ENCODE peak calls at places on chromosomes 1 and 21, in ten cellular contexts. I is AG09309, T is nephron progenitor cell, H is K562, R is glutamatergic neuron, N is cardiac fibroblast, E is AG09319, Q is neural progenitor cell, F is AG10803, K is OCI-LY7. L is an unnamed sample.

GRCh38 chr1:30191154-30191702 is 532.2 kb downstream of the MATN1 start:
- DNase-seq in N (peak), F (peak), K (peak), Q (no peak), R (peak), H (peak), I (peak), T (peak), E (peak), L (peak)

GRCh38 chr21:34282223-34282622 is 81.6 kb upstream of the KCNE2 start:
- DNase-seq in N (peak), E (no peak), R (no peak), I (no peak), H (no peak), K (no peak), F (no peak), T (no peak), Q (no peak), L (peak)

GRCh38 chr1:65083263-65083896 is 64.6 kb upstream of the AK4 start:
- DNase-seq in H (peak), F (no peak), I (no peak), R (no peak), E (no peak), T (no peak), K (no peak), N (peak), Q (no peak), L (peak)

GRCh38 chr21:22855581-22855980 is 1857.4 kb downstream of the NCAM2 start:
- DNase-seq in H (no peak), N (peak), I (no peak), K (no peak), R (no peak), E (no peak), Q (no peak), T (no peak), F (no peak), L (peak)

GRCh38 chr1:153506831-153507413 is 28.9 kb downstream of the S100A6 start:
- DNase-seq in T (no peak), I (peak), Q (no peak), R (no peak), N (peak), H (no peak), F (peak), K (no peak), E (peak), L (peak)

GRCh38 chr1:1908506-1908791 is 6.6 kb upstream of the CALML6 start:
- DNase-seq in E (no peak), I (no peak), F (no peak), K (no peak), Q (no peak), R (no peak), T (no peak), H (no peak), N (no peak), L (peak)

GRCh38 chr1:207058252-207058651 is 5.2 kb downstream of the PFKFB2 start:
- DNase-seq in T (no peak), E (no peak), Q (no peak), R (no peak), N (no peak), K (no peak), F (no peak), H (no peak), I (no peak), L (no peak)

GRCh38 chr1:185813401-185813979 is 79.3 kb downstream of the HMCN1 start:
- DNase-seq in N (peak), K (peak), Q (peak), F (peak), H (peak), R (no peak), E (peak), T (no peak), I (peak), L (peak)

GRCh38 chr1:161421456-161421855 is 53.8 kb upstream of the CFAP126 start:
- DNase-seq in I (no peak), E (no peak), Q (no peak), R (no peak), K (peak), N (no peak), F (no peak), H (no peak), T (no peak), L (no peak)

GRCh38 chr1:10860682-10861081 is 64.2 kb upstream of the CASZ1 start:
- DNase-seq in N (no peak), Q (no peak), E (no peak), H (no peak), R (no peak), T (no peak), I (no peak), K (no peak), F (no peak), L (no peak)

GRCh38 chr1:43541721-43542401 is 11.2 kb downstream of the PTPRF start:
- DNase-seq in K (no peak), Q (no peak), R (no peak), H (no peak), I (no peak), E (no peak), N (no peak), F (peak), T (no peak), L (peak)

GRCh38 chr1:22691354-22691753 is 19.3 kb upstream of the EPHB2 start:
- DNase-seq in F (no peak), I (no peak), N (no peak), R (no peak), H (no peak), T (no peak), K (no peak), Q (no peak), E (no peak), L (no peak)

GRCh38 chr1:176541663-176542062 is 78.7 kb downstream of the PAPPA2 start:
- DNase-seq in T (no peak), K (no peak), R (no peak), N (no peak), F (peak), I (no peak), H (no peak), Q (no peak), E (no peak), L (peak)

GRCh38 chr1:52553372-52554266 is 727 bp upstream of the TUT4 start:
- DNase-seq in E (peak), R (peak), N (peak), H (peak), F (peak), I (peak), Q (peak), T (peak), K (peak), L (peak)

GRCh38 chr1:206895837-206896242 is 1.4 kb upstream of the IL24 start:
- DNase-seq in Q (no peak), T (no peak), H (no peak), R (no peak), E (peak), F (peak), I (peak), N (peak), K (no peak), L (peak)

GRCh38 chr1:67616394-67616985 is 68.5 kb upstream of the GADD45A start:
- DNase-seq in R (no peak), H (no peak), T (no peak), F (peak), I (no peak), K (no peak), E (no peak), Q (no peak), N (no peak), L (peak)

GRCh38 chr1:52552236-52552504 is 722 bp downstream of the TUT4 start:
- DNase-seq in E (peak), R (peak), Q (peak), T (peak), N (peak), K (peak), F (peak), I (peak), H (peak), L (peak)

GRCh38 chr1:2391034-2391384 is 345 bp downstream of the MORN1 start:
- DNase-seq in I (no peak), T (peak), K (peak), F (peak), R (no peak), E (no peak), N (peak), Q (peak), H (peak), L (peak)

GRCh38 chr1:201426395-201427310 is 5.1 kb upstream of the TNNI1 start:
- DNase-seq in N (no peak), R (peak), I (no peak), H (no peak), Q (no peak), T (no peak), E (no peak), F (no peak), K (no peak), L (no peak)

GRCh38 chr1:230169454-230170152 is 102.6 kb downstream of the GALNT2 start:
- DNase-seq in K (peak), R (no peak), T (no peak), H (no peak), N (no peak), F (no peak), I (no peak), E (no peak), Q (no peak), L (no peak)

GRCh38 chr1:91895832-91896556 is 10.0 kb upstream of the TGFBR3 start:
- DNase-seq in N (no peak), R (no peak), E (no peak), Q (no peak), K (no peak), T (no peak), H (no peak), I (no peak), F (no peak), L (no peak)

GRCh38 chr1:21574464-21575151 is 65.4 kb downstream of the ALPL start:
- DNase-seq in T (peak), F (peak), H (peak), K (no peak), Q (peak), N (peak), E (no peak), I (no peak), R (peak), L (no peak)

GRCh38 chr1:31567956-31568570 is 8.3 kb upstream of the TINAGL1 start:
- DNase-seq in K (no peak), T (no peak), H (no peak), Q (no peak), F (peak), I (no peak), R (no peak), N (peak), E (no peak), L (no peak)

GRCh38 chr21:14995695-14996490 is 68.9 kb downstream of the NRIP1 start:
- DNase-seq in R (no peak), H (no peak), F (peak), T (no peak), K (no peak), I (no peak), Q (no peak), E (no peak), N (peak), L (peak)

GRCh38 chr1:247107694-247108093 is 3.5 kb upstream of the ZNF669 start:
- DNase-seq in K (no peak), I (no peak), F (no peak), H (no peak), R (no peak), N (no peak), T (no peak), E (no peak), Q (no peak), L (no peak)

GRCh38 chr1:10694633-10695627 is 101.5 kb downstream of the CASZ1 start:
- DNase-seq in Q (peak), T (peak), K (peak), F (peak), I (no peak), N (peak), E (no peak), H (peak), R (peak), L (peak)

GRCh38 chr21:24941316-24942185 is 665.7 kb downstream of the MRPL39 start:
- DNase-seq in I (no peak), E (no peak), F (no peak), K (no peak), Q (no peak), T (no peak), N (no peak), H (no peak), R (no peak), L (peak)

GRCh38 chr1:10737651-10738050 is 58.8 kb downstream of the CASZ1 start:
- DNase-seq in K (no peak), Q (no peak), F (no peak), N (no peak), T (no peak), H (no peak), E (no peak), I (no peak), R (no peak), L (no peak)

GRCh38 chr21:23939369-23940065 is 1667.8 kb downstream of the MRPL39 start:
- DNase-seq in H (no peak), E (no peak), K (no peak), T (no peak), R (no peak), F (no peak), I (no peak), Q (no peak), N (no peak), L (no peak)

GRCh38 chr1:93609536-93609935 is 72.1 kb downstream of the BCAR3 start:
- DNase-seq in Q (no peak), T (no peak), H (no peak), K (no peak), E (no peak), R (no peak), F (no peak), N (no peak), I (no peak), L (no peak)

GRCh38 chr1:201945863-201946223 is 505 bp downstream of the LMOD1 start:
- DNase-seq in I (no peak), E (no peak), Q (no peak), K (no peak), H (no peak), R (no peak), N (no peak), T (no peak), F (no peak), L (no peak)

GRCh38 chr1:200976634-200977033 is 46.9 kb downstream of the KIF21B start:
- DNase-seq in N (no peak), K (no peak), R (no peak), I (no peak), T (no peak), H (no peak), Q (no peak), F (no peak), E (no peak), L (no peak)

GRCh38 chr1:245687636-245688535 is 533.1 kb downstream of the KIF26B start:
- DNase-seq in Q (peak), R (peak), H (no peak), T (peak), I (no peak), N (no peak), K (no peak), F (no peak), E (no peak), L (no peak)

DNA sequence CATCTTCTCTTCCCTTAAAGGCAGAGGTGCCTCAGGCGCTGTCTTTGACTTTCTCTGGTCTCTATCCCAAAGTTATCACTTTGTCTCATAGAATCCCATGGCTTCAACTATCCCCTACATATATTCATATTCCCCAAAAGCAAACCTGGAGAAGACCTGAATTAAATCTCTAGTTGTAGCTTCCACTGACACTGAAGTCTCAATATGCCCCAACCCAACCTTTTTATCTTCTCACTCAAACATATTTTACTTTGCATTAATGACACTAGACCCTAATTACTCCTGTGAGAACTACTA is 354.5 kb upstream of the DUSP10 start:
- DNase-seq in H (no peak), Q (no peak), K (no peak), F (no peak), N (no peak), E (no peak), I (no peak), R (no peak), T (no peak), L (no peak)
- TF ChIP-seq CTCF in H (no peak), Q (no peak), K (peak), F (no peak), N (no peak), E (no peak), I (no peak), R (peak), T (no peak), L (no peak)

DNA sequence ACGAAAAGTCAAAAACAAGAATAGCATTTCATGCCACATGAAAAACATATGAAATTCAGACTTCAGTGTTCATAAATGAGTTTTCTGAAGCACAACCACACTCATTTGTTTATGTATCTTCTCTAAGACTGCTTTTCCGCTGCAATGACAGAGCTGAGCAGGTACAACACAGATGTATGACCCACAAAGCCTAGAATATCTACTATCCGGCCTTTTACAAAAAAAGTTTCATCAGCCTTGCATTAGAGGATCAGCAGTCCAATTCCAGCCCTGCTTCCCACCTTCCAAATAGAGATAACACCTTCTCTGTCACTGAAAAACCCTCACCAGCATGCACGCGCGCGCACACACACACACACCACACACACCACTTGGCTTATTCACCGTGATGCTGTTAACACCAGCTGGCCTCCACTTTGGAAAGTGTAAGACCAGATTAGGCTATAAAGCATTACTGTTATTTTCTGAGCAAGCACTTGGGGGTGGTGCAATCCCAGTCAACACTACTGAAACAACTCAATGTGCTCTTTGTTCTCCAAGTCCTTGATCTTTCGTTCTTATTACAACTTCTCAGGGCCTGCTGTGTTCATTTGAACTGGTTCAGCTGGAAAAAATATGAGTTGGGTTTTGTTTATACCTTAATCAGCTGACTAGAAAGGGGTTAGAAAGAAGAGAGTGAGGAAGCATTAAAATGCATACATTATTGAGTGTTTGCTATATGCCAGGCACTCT is 90.0 kb downstream of the GLUL start:
- DNase-seq in Q (peak), E (no peak), N (no peak), R (no peak), K (no peak), I (peak), T (no peak), F (peak), H (peak), L (peak)
- TF ChIP-seq CTCF in Q (peak), E (no peak), N (no peak), R (no peak), K (no peak), I (peak), T (no peak), F (no peak), H (peak), L (no peak)

DNA sequence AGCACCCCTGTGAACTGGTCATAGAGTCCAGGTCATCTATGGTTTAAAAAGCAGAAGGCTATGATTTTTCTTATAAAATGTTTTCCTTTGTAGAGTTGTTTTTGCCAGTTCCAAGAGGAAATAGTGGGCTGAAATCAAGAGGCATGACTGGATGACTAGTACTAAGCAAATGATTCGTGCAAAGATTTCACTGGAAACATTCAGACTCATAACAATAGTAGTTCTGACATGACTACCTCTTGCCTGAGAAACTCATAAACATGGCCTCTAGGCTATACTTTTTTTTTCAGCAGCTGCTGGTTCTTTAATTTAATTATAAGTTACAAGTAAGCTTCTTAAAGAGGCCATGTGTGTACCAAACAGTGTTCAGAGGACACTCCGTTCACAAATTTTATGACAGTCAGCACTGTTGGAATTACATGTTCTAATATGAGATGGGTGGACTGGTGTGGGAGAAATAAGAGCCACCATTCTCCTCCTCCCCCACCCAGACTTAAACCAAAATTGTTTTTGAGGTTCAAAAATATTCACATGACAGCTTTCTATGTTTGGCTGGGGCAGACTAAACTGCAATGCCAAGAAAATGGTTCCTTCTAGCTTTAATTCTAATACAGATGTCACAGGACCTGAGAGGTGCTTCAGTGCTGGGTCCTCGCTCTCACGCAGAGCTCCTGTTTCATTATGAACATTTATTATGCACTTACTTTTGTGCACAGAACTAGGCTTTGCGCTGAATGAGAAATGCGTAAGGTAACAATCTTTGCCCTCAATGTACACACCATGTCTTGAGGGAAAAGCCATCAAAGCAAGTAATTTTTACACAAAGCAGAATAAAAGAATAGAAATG is 147.4 kb downstream of the ZC3H11B start:
- DNase-seq in E (peak), H (no peak), R (no peak), N (peak), Q (no peak), K (no peak), F (peak), I (peak), T (no peak), L (peak)
- TF ChIP-seq CTCF in E (no peak), H (no peak), R (no peak), N (no peak), Q (no peak), K (no peak), F (no peak), I (no peak), T (no peak), L (no peak)

DNA sequence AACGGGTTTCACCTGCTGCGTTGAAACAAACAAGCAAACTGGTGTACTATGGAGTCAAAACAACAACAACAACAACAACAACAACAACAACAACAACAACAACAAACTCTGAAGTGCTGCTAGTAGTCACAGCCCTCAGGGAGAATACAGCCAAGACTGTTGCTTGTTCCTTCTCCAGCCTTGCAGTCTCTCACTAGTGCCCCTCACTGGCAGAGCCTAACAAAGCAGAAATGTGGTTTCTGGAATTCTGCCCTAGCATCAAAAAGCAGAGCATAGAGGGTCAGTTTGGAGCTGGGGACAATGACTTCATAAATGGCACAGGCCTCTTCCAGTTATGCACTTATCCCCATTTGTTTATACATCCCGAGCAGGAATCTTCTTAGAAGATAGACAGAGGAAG is 187.4 kb downstream of the KCNK2 start:
- DNase-seq in I (no peak), N (no peak), Q (peak), K (no peak), T (no peak), E (no peak), R (no peak), H (no peak), F (no peak), L (no peak)
- TF ChIP-seq CTCF in I (no peak), N (no peak), Q (peak), K (no peak), T (no peak), E (no peak), R (no peak), H (no peak), F (no peak), L (no peak)

GRCh38 chr21:41611966-41612606 is 104.1 kb upstream of the TMPRSS2 start:
- DNase-seq in Q (peak), I (no peak), K (peak), T (no peak), H (peak), F (peak), E (no peak), N (peak), R (no peak), L (peak)
- TF ChIP-seq CTCF in Q (no peak), I (peak), K (no peak), T (no peak), H (peak), F (peak), E (no peak), N (peak), R (no peak), L (peak)